ENCODE peak calls at places on chromosomes 4 and X, in five cellular contexts. T is lower leg skin, S is neural progenitor cell, X is fibroblast of mammary gland, Z is HCT116. H is an unnamed sample.

GRCh38 chr4:74751856-74752255 is 42.5 kb downstream of the BTC start:
- DNase-seq in X (no peak), T (no peak), Z (no peak), S (peak), H (no peak)

GRCh38 chr4:98516042-98516440 is 142.4 kb downstream of the TSPAN5 start:
- DNase-seq in T (no peak), S (no peak), X (peak), Z (peak), H (no peak)

GRCh38 chr4:118344801-118345200 is 8.0 kb downstream of the PRSS12 start:
- DNase-seq in X (no peak), T (no peak), S (no peak), Z (no peak), H (no peak)

GRCh38 chr4:65046496-65047101 is 623.7 kb downstream of the EPHA5 start:
- DNase-seq in X (peak), T (no peak), S (no peak), Z (no peak), H (no peak)

GRCh38 chr4:54930226-54930625 is 195.2 kb downstream of the KDR start:
- DNase-seq in T (no peak), Z (no peak), S (no peak), X (peak), H (no peak)

GRCh38 chrX:314781-315595 is 3.6 kb downstream of the GTPBP6 start:
- DNase-seq in S (no peak), Z (no peak), X (no peak), T (peak), H (no peak)

GRCh38 chrX:63361494-63361893 is 10.4 kb upstream of the SPIN4 start:
- DNase-seq in X (no peak), Z (no peak), S (no peak), T (no peak), H (no peak)

GRCh38 chrX:11407331-11408110 is 114.3 kb downstream of the AMELX start:
- DNase-seq in S (no peak), Z (no peak), T (no peak), X (no peak), H (no peak)

GRCh38 chr4:130043796-130044195 is 947.8 kb downstream of the C4orf33 start:
- DNase-seq in T (no peak), X (peak), Z (no peak), S (no peak), H (no peak)

GRCh38 chr4:56289934-56290333 is 97.4 kb downstream of the AASDH start:
- DNase-seq in S (no peak), X (no peak), Z (no peak), T (no peak), H (no peak)

GRCh38 chr4:186132577-186133277 is 28.2 kb downstream of the FAM149A start:
- DNase-seq in X (peak), Z (peak), S (peak), T (no peak), H (peak)

GRCh38 chr4:77155631-77156345 is 1.2 kb upstream of the CCNG2 start:
- DNase-seq in T (no peak), Z (no peak), X (no peak), S (no peak), H (no peak)

GRCh38 chrX:16920116-16920515 is 26.3 kb upstream of the REPS2 start:
- DNase-seq in X (peak), T (no peak), Z (no peak), S (no peak), H (no peak)

GRCh38 chr4:80232707-80233370 is 33.6 kb upstream of the FGF5 start:
- DNase-seq in X (no peak), Z (no peak), T (no peak), S (no peak), H (no peak)

GRCh38 chrX:134764202-134764785 is 106.0 kb upstream of the PLAC1 start:
- DNase-seq in S (peak), T (no peak), Z (peak), X (peak), H (no peak)

GRCh38 chrX:70196961-70197805 is 19.9 kb downstream of the DGAT2L6 start:
- DNase-seq in Z (peak), X (peak), T (no peak), S (peak), H (peak)

GRCh38 chrX:134443020-134443419 is 16.9 kb upstream of the HPRT1 start:
- DNase-seq in T (no peak), Z (no peak), X (no peak), S (no peak), H (no peak)

GRCh38 chr4:127982445-127982844 is 17.2 kb downstream of the ABHD18 start:
- DNase-seq in T (no peak), Z (no peak), X (no peak), S (no peak), H (no peak)

GRCh38 chr4:76897522-76898384 is at the start of gene SOWAHB:
- DNase-seq in T (no peak), Z (peak), X (no peak), S (peak), H (peak)

GRCh38 chr4:5912614-5913019 is 19.7 kb upstream of the CRMP1 start:
- DNase-seq in Z (no peak), S (no peak), T (peak), X (no peak), H (no peak)

GRCh38 chrX:114800719-114801118 is 216.7 kb downstream of the IL13RA2 start:
- DNase-seq in Z (peak), X (peak), T (no peak), S (no peak), H (no peak)

GRCh38 chr4:55169352-55169959 is 44.1 kb upstream of the KDR start:
- DNase-seq in T (no peak), S (peak), X (no peak), Z (no peak), H (no peak)

GRCh38 chr4:121273191-121273590 is 107.6 kb downstream of the QRFPR start:
- DNase-seq in Z (no peak), S (no peak), X (no peak), T (no peak), H (no peak)

GRCh38 chr4:85246055-85246454 is 228.9 kb upstream of the ARHGAP24 start:
- DNase-seq in Z (no peak), T (no peak), X (no peak), S (no peak), H (no peak)

GRCh38 chr4:16777726-16778125 is 120.7 kb downstream of the LDB2 start:
- DNase-seq in X (no peak), S (no peak), Z (no peak), T (no peak), H (no peak)

GRCh38 chr4:80831383-80832361 is 198.8 kb upstream of the BMP3 start:
- DNase-seq in X (peak), Z (no peak), S (no peak), T (no peak), H (no peak)

GRCh38 chr4:152431287-152431686 is 104.6 kb downstream of the FBXW7 start:
- DNase-seq in S (no peak), X (no peak), Z (no peak), T (no peak), H (no peak)

DNA sequence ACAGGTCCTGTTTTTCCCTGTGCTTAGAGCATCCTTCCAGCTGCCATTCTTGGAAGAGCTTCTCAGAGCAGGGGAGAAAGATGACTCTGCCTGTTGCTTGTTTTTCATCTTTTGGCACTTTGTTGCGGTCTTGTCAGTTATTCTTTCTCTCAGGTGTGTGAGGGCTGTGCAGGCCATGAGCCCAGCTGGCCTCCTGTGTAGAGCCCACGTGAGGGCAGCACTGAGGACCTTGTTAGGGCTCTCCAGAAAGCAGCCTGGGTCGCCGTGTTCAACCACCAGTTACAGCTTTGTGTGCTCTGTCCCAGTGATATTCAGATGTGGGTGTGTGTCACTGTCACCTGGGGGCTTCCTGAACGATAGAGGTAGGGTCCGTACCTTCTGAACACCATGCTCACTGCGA is 52.8 kb downstream of the NOP14 start:
- DNase-seq in T (no peak), S (peak), Z (no peak), X (no peak), H (no peak)
- TF ChIP-seq CTCF in T (no peak), S (peak), Z (no peak), X (no peak), H (no peak)

GRCh38 chrX:41759817-41760216 is 35.8 kb downstream of the GPR82 start:
- DNase-seq in X (peak), S (peak), Z (peak), T (no peak), H (no peak)
- TF ChIP-seq CTCF in X (peak), S (peak), Z (peak), T (no peak), H (peak)

GRCh38 chr4:3829211-3829953 is 63.2 kb downstream of the ADRA2C start:
- DNase-seq in Z (no peak), X (no peak), S (no peak), T (no peak), H (no peak)
- TF ChIP-seq CTCF in Z (no peak), X (no peak), S (no peak), T (no peak), H (no peak)

DNA sequence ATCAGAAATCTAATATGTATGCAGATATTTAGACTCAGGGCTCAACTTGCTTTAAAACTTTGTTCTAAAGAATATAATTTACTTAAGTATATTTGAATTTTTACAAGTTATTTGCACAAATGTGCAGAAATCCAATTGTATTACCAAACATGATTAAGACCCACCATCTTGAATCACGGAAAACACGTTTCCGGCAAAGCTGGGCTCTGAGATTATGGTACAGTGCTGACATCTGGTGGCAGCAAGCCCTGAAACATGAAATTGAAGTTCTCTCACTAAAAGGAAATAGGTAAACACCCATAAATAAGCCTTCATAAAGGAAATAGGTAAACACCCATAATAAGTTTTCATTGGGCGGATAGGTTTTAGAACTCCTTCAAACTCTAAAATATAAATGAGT is 98.3 kb upstream of the MAOA start:
- DNase-seq in X (peak), T (no peak), S (peak), Z (peak), H (peak)
- TF ChIP-seq CTCF in X (peak), T (no peak), S (peak), Z (peak), H (peak)

DNA sequence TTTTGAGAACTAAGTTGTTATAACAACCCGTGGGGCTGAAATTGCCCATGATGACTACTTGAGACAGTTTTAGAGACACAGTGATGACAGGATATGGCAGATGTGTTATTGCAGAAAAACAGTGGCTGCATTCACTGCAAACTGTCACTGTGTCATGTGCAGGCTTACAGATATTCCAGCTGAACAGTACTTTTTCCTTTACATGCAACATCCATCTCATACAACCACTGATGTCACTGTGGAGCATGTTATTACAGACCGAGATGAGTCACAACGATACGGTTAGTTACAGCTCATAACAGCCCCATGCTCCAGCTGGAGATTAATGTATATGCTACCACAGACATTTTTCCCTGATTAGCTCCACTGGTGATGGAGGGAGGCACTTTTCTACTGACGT is 207.4 kb downstream of the TMA16 start:
- DNase-seq in Z (no peak), T (no peak), S (no peak), X (peak), H (no peak)
- TF ChIP-seq CTCF in Z (no peak), T (no peak), S (no peak), X (no peak), H (no peak)

GRCh38 chr4:11042760-11043159 is 358.2 kb upstream of the CLNK start:
- DNase-seq in S (no peak), T (no peak), X (no peak), Z (no peak), H (no peak)
- TF ChIP-seq CTCF in S (no peak), T (no peak), X (no peak), Z (no peak), H (no peak)

H was measured in nephron progenitor cell.